ENCODE peak calls at places on chromosomes 2 and 18, in six cellular contexts. D is adipocyte; W is HTR-8/SVneo; X is effector memory CD8-positive, alpha-beta T cell; T is NCI-H345; S is Ammon's horn. I is an unnamed sample.

GRCh38 chr18:8706981-8707940 is 1.9 kb downstream of the MTCL1 start:
- DNase-seq in X (no peak), D (peak), T (peak), S (peak), W (no peak), I (peak)

GRCh38 chr2:654896-655295 is 22.3 kb downstream of the TMEM18 start:
- DNase-seq in W (no peak), T (no peak), S (no peak), X (no peak), D (no peak), I (no peak)

GRCh38 chr2:196482119-196483065 is 157.1 kb upstream of the CCDC150 start:
- DNase-seq in X (no peak), S (no peak), W (no peak), T (no peak), D (peak), I (no peak)

GRCh38 chr2:24421668-24422067 is 61.3 kb upstream of the ITSN2 start:
- DNase-seq in S (peak), D (peak), T (peak), X (peak), W (peak), I (peak)

GRCh38 chr2:173264603-173265366 is 89.9 kb upstream of the CDCA7 start:
- DNase-seq in T (no peak), X (no peak), W (no peak), D (no peak), S (peak), I (peak)

GRCh38 chr2:142585785-142586184 is 291.7 kb upstream of the KYNU start:
- DNase-seq in W (no peak), S (peak), X (no peak), T (no peak), D (no peak), I (no peak)

GRCh38 chr2:25259744-25260124 is 82.0 kb downstream of the DNMT3A start:
- DNase-seq in W (no peak), T (no peak), D (no peak), X (no peak), S (no peak), I (no peak)

GRCh38 chr18:34977787-34978532 is 63.3 kb upstream of the MAPRE2 start:
- DNase-seq in D (peak), T (peak), W (no peak), S (peak), X (peak), I (peak)

GRCh38 chr2:190668892-190669291 is 20.0 kb downstream of the NAB1 start:
- DNase-seq in X (no peak), S (no peak), W (no peak), T (no peak), D (no peak), I (no peak)

GRCh38 chr2:43154685-43155084 is 71.7 kb downstream of the ZFP36L2 start:
- DNase-seq in W (no peak), D (no peak), S (no peak), T (no peak), X (no peak), I (peak)

GRCh38 chr2:216773072-216773471 is 77.7 kb upstream of the IGFBP5 start:
- DNase-seq in X (no peak), S (no peak), T (peak), D (no peak), W (no peak), I (no peak)

GRCh38 chr18:10892801-10893595 is 256.4 kb downstream of the PIEZO2 start:
- DNase-seq in S (no peak), W (peak), T (no peak), X (no peak), D (peak), I (no peak)

GRCh38 chr2:226791056-226791486 is 8.5 kb downstream of the IRS1 start:
- DNase-seq in W (no peak), D (peak), T (peak), X (no peak), S (peak), I (peak)

GRCh38 chr18:55328301-55328700 is 259.7 kb downstream of the TCF4 start:
- DNase-seq in S (no peak), W (no peak), D (peak), T (no peak), X (no peak), I (no peak)

GRCh38 chr2:65291221-65292094 is 63.8 kb downstream of the ACTR2 start:
- DNase-seq in T (no peak), S (no peak), X (no peak), W (no peak), D (no peak), I (no peak)

GRCh38 chr2:238738917-238739316 is 109.0 kb upstream of the TWIST2 start:
- DNase-seq in X (no peak), D (no peak), S (no peak), T (no peak), W (no peak), I (no peak)

GRCh38 chr2:108987111-108987510 is 1.9 kb downstream of the EDAR start:
- DNase-seq in X (no peak), D (no peak), T (no peak), W (no peak), S (no peak), I (no peak)

GRCh38 chr18:3457261-3457724 is 7.3 kb downstream of the TGIF1 start:
- DNase-seq in S (no peak), W (no peak), T (no peak), D (no peak), X (no peak), I (no peak)

GRCh38 chr2:240967681-240968621 is 30.5 kb upstream of the SNED1 start:
- DNase-seq in X (no peak), W (no peak), S (no peak), D (no peak), T (no peak), I (no peak)

GRCh38 chr18:49193252-49193651 is 242.5 kb upstream of the SMAD7 start:
- DNase-seq in W (no peak), X (no peak), T (no peak), S (no peak), D (no peak), I (no peak)

GRCh38 chr2:57443985-57444501 is 602.6 kb upstream of the VRK2 start:
- DNase-seq in D (no peak), T (no peak), X (no peak), S (no peak), W (no peak), I (no peak)

GRCh38 chr2:156532989-156533388 is 96.8 kb downstream of the GPD2 start:
- DNase-seq in X (no peak), W (no peak), D (no peak), T (no peak), S (no peak), I (no peak)

GRCh38 chr2:101205521-101205998 is 47.1 kb upstream of the CNOT11 start:
- DNase-seq in D (peak), T (peak), X (peak), S (peak), W (peak), I (peak)

GRCh38 chr18:50401888-50402287 is 27.0 kb downstream of the SKA1 start:
- DNase-seq in S (no peak), W (no peak), X (no peak), D (no peak), T (peak), I (peak)

GRCh38 chr18:75070235-75070624 is 138.7 kb downstream of the PTGR3 start:
- DNase-seq in S (no peak), D (no peak), W (no peak), X (no peak), T (no peak), I (no peak)

GRCh38 chr2:240571314-240571973 is 3.2 kb downstream of the RNPEPL1 start:
- DNase-seq in X (no peak), D (no peak), W (no peak), S (no peak), T (no peak), I (no peak)

GRCh38 chr18:13584826-13585225 is 141.5 kb downstream of the FAM210A start:
- DNase-seq in X (no peak), D (no peak), W (no peak), T (no peak), S (no peak), I (no peak)

GRCh38 chr18:22831441-22831904 is 101.7 kb upstream of the RBBP8 start:
- DNase-seq in S (peak), W (no peak), X (no peak), T (no peak), D (peak), I (no peak)

GRCh38 chr2:213285404-213285803 is 1.1 kb downstream of the SPAG16 start:
- DNase-seq in W (no peak), S (no peak), D (no peak), X (no peak), T (no peak), I (no peak)

I was measured in DMS153.